ENCODE peak calls at places on chromosomes 12 and 14, in eight cellular contexts. T is cardiac muscle cell; U is GM13977; L is GM12864; O is PC-9; J is AG04450; M is activated CD8-positive, alpha-beta T cell treated with anti-CD3 and anti-CD28 coated beads for 36 hours; B is MCF 10A. S is an unnamed sample.

GRCh38 chr12:50862316-50862715 is 19.6 kb downstream of the TMPRSS12 start:
- DNase-seq in U (no peak), T (no peak), L (no peak), B (peak), M (no peak), O (peak), J (no peak), S (no peak)

GRCh38 chr12:23753627-23754358 is 195.7 kb downstream of the SOX5 start:
- DNase-seq in U (no peak), B (no peak), M (no peak), O (no peak), J (no peak), L (no peak), T (no peak), S (no peak)

GRCh38 chr12:70645494-70646317 is 8.5 kb upstream of the PTPRB start:
- DNase-seq in U (no peak), M (peak), L (no peak), T (no peak), O (peak), J (peak), B (peak), S (peak)

GRCh38 chr12:89796798-89797382 is 88.3 kb upstream of the ATP2B1 start:
- DNase-seq in M (no peak), T (no peak), J (no peak), U (no peak), B (no peak), O (no peak), L (no peak), S (no peak)

GRCh38 chr14:101050901-101051490 is 147.5 kb upstream of the RTL1 start:
- DNase-seq in M (no peak), J (no peak), B (no peak), L (no peak), U (no peak), T (no peak), O (no peak), S (no peak)

GRCh38 chr12:8127138-8127537 is 3.7 kb downstream of the CLEC4A start:
- DNase-seq in M (peak), L (no peak), U (no peak), B (no peak), J (no peak), O (no peak), T (no peak), S (no peak)

GRCh38 chr14:80954771-80955299 is 586 bp upstream of the TSHR start:
- DNase-seq in T (peak), B (peak), L (no peak), J (peak), U (peak), O (peak), M (peak), S (peak)

GRCh38 chr14:55749201-55749812 is 169.3 kb downstream of the KTN1 start:
- DNase-seq in L (no peak), J (no peak), M (no peak), U (no peak), B (peak), O (peak), T (no peak), S (no peak)

GRCh38 chr14:69519253-69519661 is 34.7 kb downstream of the PLEKHD1 start:
- DNase-seq in L (no peak), O (no peak), T (no peak), J (no peak), B (no peak), U (no peak), M (no peak), S (no peak)

GRCh38 chr12:43113616-43114015 is 438.4 kb downstream of the ADAMTS20 start:
- DNase-seq in M (no peak), J (no peak), B (no peak), O (no peak), T (no peak), L (no peak), U (no peak), S (no peak)

GRCh38 chr12:43114316-43114715 is 437.7 kb downstream of the ADAMTS20 start:
- DNase-seq in O (no peak), T (no peak), U (no peak), J (no peak), B (no peak), M (no peak), L (no peak), S (no peak)

GRCh38 chr12:43112101-43112661 is 439.8 kb downstream of the ADAMTS20 start:
- DNase-seq in B (no peak), U (no peak), L (no peak), M (no peak), T (peak), O (no peak), J (no peak), S (no peak)

GRCh38 chr12:43111608-43112007 is 440.4 kb downstream of the ADAMTS20 start:
- DNase-seq in O (no peak), B (no peak), T (peak), J (no peak), U (no peak), L (no peak), M (no peak), S (no peak)

DNA sequence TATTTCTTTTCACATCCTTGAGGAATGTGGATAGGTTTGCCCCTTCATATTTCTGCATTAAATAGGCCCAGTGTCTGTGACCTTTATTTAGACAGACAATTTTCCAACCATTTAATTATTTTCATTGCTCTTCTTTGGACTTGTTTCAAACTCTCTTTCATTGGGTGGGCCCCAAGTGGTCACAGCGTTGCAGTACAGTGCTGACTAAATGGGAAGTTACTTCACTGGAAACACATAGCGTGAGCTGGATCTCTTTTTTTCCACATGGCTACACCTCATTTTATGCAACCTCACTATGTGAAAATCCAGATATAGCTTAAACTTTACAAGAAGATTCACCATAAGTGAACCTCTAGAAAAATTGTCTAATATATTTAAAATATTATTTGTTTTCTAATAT is 438.9 kb downstream of the ADAMTS20 start:
- DNase-seq in O (no peak), M (no peak), U (no peak), B (no peak), J (no peak), T (peak), L (no peak), S (no peak)
- TF ChIP-seq CTCF in O (no peak), M (no peak), U (no peak), B (no peak), J (peak), T (peak), L (peak), S (no peak)

GRCh38 chr12:31324845-31325523 is 966 bp downstream of the SINHCAF start:
- DNase-seq in O (peak), T (peak), U (peak), B (peak), J (no peak), L (no peak), M (peak), S (peak)

GRCh38 chr12:31324116-31324844 is 1.7 kb downstream of the SINHCAF start:
- DNase-seq in O (peak), B (peak), T (peak), M (peak), J (peak), L (no peak), U (peak), S (peak)

GRCh38 chr12:31326689-31327659 is 1.0 kb upstream of the SINHCAF start:
- DNase-seq in M (no peak), L (no peak), J (no peak), U (no peak), B (no peak), O (no peak), T (peak), S (no peak)

GRCh38 chr12:31325524-31325875 is 450 bp downstream of the SINHCAF start:
- DNase-seq in L (no peak), M (peak), U (peak), O (no peak), J (no peak), T (no peak), B (no peak), S (peak)

DNA sequence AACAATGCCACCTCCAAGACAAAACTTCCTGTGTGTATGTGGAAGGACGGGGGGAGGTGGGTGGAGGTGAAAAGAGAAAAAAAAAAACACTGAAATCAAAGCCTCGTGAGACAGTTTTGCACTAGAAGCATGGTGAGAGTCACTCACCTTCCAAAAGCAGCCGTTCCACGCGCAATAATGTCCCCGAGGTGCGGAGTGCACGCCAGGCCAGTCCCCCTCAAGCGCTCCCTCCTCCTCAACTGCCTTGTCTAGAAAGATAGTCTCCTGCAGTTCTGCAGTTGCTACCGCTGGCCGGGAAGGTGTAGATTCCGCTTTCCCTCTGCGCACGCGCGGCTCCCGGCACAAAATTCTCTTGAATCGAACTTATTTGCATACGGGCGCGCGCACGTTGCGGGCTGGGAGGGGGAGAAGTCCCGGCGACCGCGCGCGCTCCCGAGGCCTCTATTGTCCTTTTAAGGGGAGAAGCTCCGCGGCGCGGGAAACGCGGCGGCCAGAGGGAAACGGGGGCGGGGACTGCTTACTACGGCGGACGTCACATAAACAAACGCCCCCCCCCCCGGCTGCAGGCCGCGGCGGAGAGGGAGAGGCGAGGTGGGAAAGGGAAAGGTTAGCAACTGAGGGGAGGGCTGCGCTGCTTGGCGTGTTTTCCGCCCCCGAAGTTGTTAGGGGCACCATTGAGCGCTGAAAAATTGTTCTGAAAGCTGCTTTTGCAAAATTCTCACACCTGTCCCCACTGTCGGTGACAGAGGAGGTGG is at the start of gene SINHCAF:
- DNase-seq in O (peak), T (peak), U (peak), J (peak), L (peak), M (peak), B (peak), S (peak)
- TF ChIP-seq CTCF in O (no peak), T (no peak), U (no peak), J (no peak), L (no peak), M (no peak), B (no peak), S (no peak)

DNA sequence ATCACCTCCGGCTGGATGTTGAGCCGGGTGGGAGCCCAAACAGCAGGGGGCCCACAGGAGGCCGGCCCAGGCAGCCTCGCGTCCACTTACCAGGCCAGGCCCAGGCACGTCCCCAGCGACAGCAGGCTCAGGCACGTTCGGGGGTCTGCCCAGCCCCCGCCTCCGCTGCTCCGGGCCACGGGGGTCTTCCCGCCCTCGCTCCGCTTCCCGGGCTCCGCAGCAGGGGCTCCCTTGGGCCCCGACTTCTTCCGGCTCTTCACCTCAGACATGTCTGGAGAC is 216 bp downstream of the IKBIP start:
- DNase-seq in T (peak), B (no peak), M (no peak), L (no peak), U (peak), O (no peak), J (no peak), S (peak)
- TF ChIP-seq CTCF in T (no peak), B (peak), M (no peak), L (no peak), U (no peak), O (no peak), J (no peak), S (no peak)

GRCh38 chr14:93984987-93985410 is 8.6 kb upstream of the ASB2 start:
- DNase-seq in M (no peak), T (peak), L (no peak), O (no peak), B (peak), J (peak), U (no peak), S (peak)
- TF ChIP-seq CTCF in M (no peak), T (peak), L (peak), O (no peak), B (peak), J (peak), U (peak), S (peak)

DNA sequence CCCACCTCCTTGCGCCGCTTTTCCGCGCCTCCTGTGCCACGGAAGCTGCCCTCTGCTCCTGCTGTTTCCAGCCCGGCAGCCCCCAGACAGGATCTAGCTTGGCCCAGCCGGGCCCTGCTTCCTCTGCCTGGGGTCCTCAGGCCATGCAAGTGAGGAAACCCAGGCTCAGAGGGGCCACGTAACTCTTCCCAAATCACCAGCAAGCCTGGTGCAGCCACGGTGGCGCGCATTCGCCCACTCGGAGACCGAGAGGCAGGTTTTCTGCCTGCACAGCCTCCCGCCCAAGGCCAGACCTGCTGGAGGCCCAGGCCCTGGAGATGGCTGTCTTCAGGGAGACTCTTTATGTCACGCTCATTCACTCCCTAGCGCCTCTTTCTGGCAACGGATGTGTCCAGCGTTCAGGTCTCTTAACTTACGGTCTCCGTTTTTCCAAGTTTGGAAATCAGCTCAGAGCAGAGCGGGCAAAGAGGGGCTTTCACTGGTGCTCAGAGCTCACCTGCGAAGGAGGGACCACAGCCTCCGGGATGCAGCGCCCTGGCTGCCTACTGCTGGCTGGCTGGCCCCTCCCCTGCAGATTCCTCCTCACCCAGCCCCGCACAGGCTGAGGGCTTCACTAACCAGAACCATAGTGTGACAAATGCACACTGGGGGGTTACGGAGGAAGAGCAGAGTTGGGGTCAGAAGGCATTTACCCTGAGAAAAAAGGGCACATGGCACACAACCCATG is 20.6 kb upstream of the CEP170B start:
- DNase-seq in M (no peak), B (no peak), O (no peak), J (no peak), L (no peak), T (no peak), U (no peak), S (no peak)
- TF ChIP-seq CTCF in M (no peak), B (no peak), O (no peak), J (no peak), L (no peak), T (no peak), U (no peak), S (no peak)

DNA sequence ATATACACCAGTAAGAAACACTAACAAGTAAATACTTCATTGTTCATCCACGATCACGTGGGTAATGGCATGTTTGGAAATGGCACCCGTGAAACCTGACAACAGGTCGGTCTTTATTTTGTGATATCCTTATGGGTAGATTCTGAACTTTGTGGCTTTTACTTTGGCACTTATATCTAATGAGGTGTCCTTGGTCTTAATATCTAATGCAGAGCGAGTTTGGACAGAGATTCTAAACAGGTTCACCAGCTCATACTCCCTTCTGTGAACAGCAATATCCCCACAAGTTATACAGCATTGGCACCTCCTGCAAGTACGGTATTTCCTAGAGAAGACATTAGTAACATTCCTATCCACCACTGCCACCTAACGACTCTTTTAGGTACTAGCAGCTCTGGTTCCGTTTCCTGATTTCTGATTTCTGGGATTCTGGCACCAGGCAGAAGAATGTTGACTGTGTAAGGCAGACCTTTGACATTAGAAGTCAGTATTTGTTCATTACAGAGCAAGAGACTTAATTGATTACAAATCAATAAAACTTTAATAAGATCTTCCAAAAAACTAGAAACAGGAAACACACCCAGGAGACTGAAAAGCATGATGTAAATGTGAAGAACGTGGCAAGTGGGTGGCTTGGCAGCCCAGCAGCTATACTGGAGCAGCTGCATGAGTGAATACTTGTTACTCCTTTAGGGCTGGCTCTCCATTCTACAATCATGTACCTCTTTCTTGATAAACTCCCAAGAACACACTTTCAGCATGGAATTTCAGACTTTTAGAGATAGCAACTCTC is 2.5 kb downstream of the ANG start:
- DNase-seq in J (no peak), U (peak), M (peak), O (peak), B (peak), T (peak), L (no peak), S (peak)
- TF ChIP-seq CTCF in J (peak), U (peak), M (peak), O (peak), B (peak), T (peak), L (peak), S (peak)

DNA sequence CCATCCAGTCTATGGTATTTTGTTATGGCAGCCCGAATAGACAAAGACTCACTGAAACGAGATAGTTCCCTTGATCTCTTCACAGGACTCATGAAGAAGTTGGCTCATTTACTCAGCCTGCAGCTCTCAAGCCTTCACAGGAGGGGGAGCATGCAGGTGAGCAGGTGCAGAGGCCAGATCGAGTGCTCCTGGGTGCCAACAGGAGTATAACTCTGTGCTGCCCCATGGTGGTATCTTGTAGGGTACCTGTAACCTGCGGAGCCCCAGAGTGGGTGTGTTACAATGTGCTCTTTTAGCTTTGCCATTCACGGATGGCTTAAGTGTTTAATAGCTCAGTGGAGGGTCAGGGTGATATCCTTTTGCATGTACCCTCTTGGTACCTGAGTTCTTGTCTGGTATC is 159.5 kb downstream of the METTL25 start:
- DNase-seq in O (no peak), U (no peak), M (no peak), T (no peak), B (no peak), L (no peak), J (no peak), S (no peak)
- TF ChIP-seq CTCF in O (no peak), U (no peak), M (no peak), T (no peak), B (no peak), L (no peak), J (no peak), S (no peak)

GRCh38 chr12:124369055-124369900 is 74.4 kb downstream of the RFLNA start:
- DNase-seq in T (no peak), U (no peak), M (no peak), L (no peak), B (peak), O (peak), J (peak), S (peak)
- TF ChIP-seq CTCF in T (peak), U (no peak), M (no peak), L (no peak), B (no peak), O (peak), J (peak), S (peak)

GRCh38 chr14:92459479-92460421 is 53.8 kb upstream of the RIN3 start:
- DNase-seq in U (no peak), J (no peak), B (no peak), L (no peak), O (no peak), T (no peak), M (peak), S (peak)
- TF ChIP-seq CTCF in U (no peak), J (no peak), B (no peak), L (peak), O (no peak), T (no peak), M (no peak), S (no peak)

DNA sequence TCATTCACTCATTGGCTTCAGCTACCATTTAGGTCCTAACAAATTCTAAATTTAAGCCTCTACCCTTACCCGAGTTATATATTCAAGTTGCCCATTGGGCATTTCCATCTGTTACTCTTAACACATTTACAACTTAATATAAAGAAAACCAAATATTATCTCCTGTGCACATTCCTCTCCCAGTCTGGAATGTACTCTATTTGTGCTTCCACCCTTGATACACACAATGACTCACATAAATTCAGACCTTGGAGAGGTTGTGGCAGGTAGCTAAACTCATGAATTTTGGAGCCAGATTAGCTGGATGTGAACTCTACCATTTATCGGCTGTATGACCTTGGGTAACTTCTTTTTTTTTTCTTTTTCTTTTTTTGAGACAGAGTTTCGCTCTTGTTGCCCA is 51.1 kb downstream of the BRMS1L start:
- DNase-seq in B (peak), O (no peak), M (no peak), L (no peak), U (no peak), J (no peak), T (no peak), S (no peak)
- TF ChIP-seq CTCF in B (no peak), O (no peak), M (no peak), L (no peak), U (no peak), J (no peak), T (no peak), S (no peak)